ENCODE peak calls at places on chromosomes 1 and 21, in five cellular contexts. G is adrenal gland, X is foreskin fibroblast, Y is Calu3, M is GM23338. W is an unnamed sample.
A peak's percentile ranks its signal among the peaks of the same experiment; 100 is the strongest.

GRCh38 chr1:5905431-5905830 is 86.8 kb downstream of the NPHP4 start:
- DNase-seq in G (no peak), X (no peak), Y (no peak), M (no peak), W (no peak)

GRCh38 chr1:215405211-215405610 is 161.9 kb upstream of the KCTD3 start:
- DNase-seq in G (no peak), X (no peak), Y (no peak), M (no peak), W (no peak)

GRCh38 chr21:29318354-29318753 is 19.6 kb downstream of the BACH1 start:
- DNase-seq in G (no peak), X (peak; percentile 53), Y (peak; percentile 13), M (no peak), W (no peak)

GRCh38 chr1:224733021-224733911 is 117.1 kb downstream of the CNIH3 start:
- DNase-seq in G (no peak), X (peak; percentile 59), Y (peak; percentile 7), M (no peak), W (no peak)

GRCh38 chr1:113615425-113615824 is 143.9 kb downstream of the PHTF1 start:
- DNase-seq in G (no peak), X (peak; percentile 43), Y (no peak), M (no peak), W (no peak)

GRCh38 chr1:17314491-17314971 is 6.5 kb downstream of the PADI4 start:
- DNase-seq in G (no peak), X (peak; percentile 9), Y (no peak), M (no peak), W (peak; percentile 75)

GRCh38 chr21:29075706-29076447 is 2.4 kb upstream of the CCT8 start:
- DNase-seq in G (no peak), X (no peak), Y (no peak), M (no peak), W (no peak)

GRCh38 chr1:92944901-92945747 is 16.1 kb downstream of the DIPK1A start:
- DNase-seq in G (no peak), X (no peak), Y (no peak), M (peak; percentile 56), W (no peak)

GRCh38 chr21:32772281-32773047 is 909 bp upstream of the PAXBP1 start:
- DNase-seq in G (peak; percentile 51), X (peak; percentile 36), Y (peak; percentile 7), M (peak; percentile 8), W (no peak)

GRCh38 chr1:228006034-228006792 is 585 bp upstream of the WNT3A start:
- DNase-seq in G (no peak), X (no peak), Y (no peak), M (peak; percentile 56), W (no peak)

GRCh38 chr1:156582388-156583022 is 3.0 kb downstream of the TTC24 start:
- DNase-seq in G (no peak), X (no peak), Y (no peak), M (no peak), W (no peak)

GRCh38 chr1:228097333-228098081 is 5.6 kb downstream of the C1orf35 start:
- DNase-seq in G (peak; percentile 34), X (no peak), Y (no peak), M (no peak), W (peak; percentile 86)

GRCh38 chr1:98344726-98345125 is 316.8 kb upstream of the SNX7 start:
- DNase-seq in G (no peak), X (no peak), Y (no peak), M (no peak), W (no peak)

GRCh38 chr21:15282666-15283065 is 217.9 kb upstream of the NRIP1 start:
- DNase-seq in G (no peak), X (no peak), Y (no peak), M (no peak), W (no peak)

GRCh38 chr1:200351826-200352549 is 57.8 kb downstream of the ZNF281 start:
- DNase-seq in G (no peak), X (peak; percentile 93), Y (no peak), M (no peak), W (no peak)

GRCh38 chr1:92194516-92194915 is 23.2 kb upstream of the C1orf146 start:
- DNase-seq in G (no peak), X (no peak), Y (no peak), M (no peak), W (no peak)

GRCh38 chr1:151146416-151147131 is at the start of gene SEMA6C:
- DNase-seq in G (peak; percentile 93), X (peak; percentile 98), Y (peak; percentile 97), M (peak; percentile 96), W (peak; percentile 98)

GRCh38 chr1:3717041-3717714 is 35.1 kb upstream of the CCDC27 start:
- DNase-seq in G (no peak), X (no peak), Y (no peak), M (no peak), W (no peak)

GRCh38 chr1:167344112-167344511 is 123.4 kb downstream of the POU2F1 start:
- DNase-seq in G (no peak), X (peak; percentile 56), Y (no peak), M (no peak), W (no peak)

GRCh38 chr1:246113555-246114095 is 393.5 kb downstream of the SMYD3 start:
- DNase-seq in G (no peak), X (no peak), Y (no peak), M (no peak), W (no peak)

GRCh38 chr1:233326995-233327937 is at the start of gene MAP3K21:
- DNase-seq in G (peak; percentile 96), X (peak; percentile 49), Y (peak; percentile 100), M (peak; percentile 98), W (no peak)

GRCh38 chr1:170790651-170791071 is 126.7 kb downstream of the PRRX1 start:
- DNase-seq in G (no peak), X (peak; percentile 77), Y (no peak), M (no peak), W (no peak)

GRCh38 chr1:208757846-208758245 is 513.7 kb upstream of the PLXNA2 start:
- DNase-seq in G (no peak), X (peak; percentile 74), Y (no peak), M (no peak), W (no peak)

GRCh38 chr1:12201343-12202189 is 28.3 kb upstream of the VPS13D start:
- DNase-seq in G (no peak), X (no peak), Y (no peak), M (no peak), W (no peak)

GRCh38 chr1:216221260-216221700 is 202.0 kb downstream of the USH2A start:
- DNase-seq in G (peak; percentile 53), X (peak; percentile 76), Y (peak; percentile 71), M (peak; percentile 89), W (no peak)

GRCh38 chr21:39669485-39669884 is 56.7 kb downstream of the B3GALT5 start:
- DNase-seq in G (no peak), X (no peak), Y (no peak), M (no peak), W (no peak)

GRCh38 chr1:235403598-235403997 is 36.4 kb downstream of the TBCE start:
- DNase-seq in G (no peak), X (no peak), Y (no peak), M (no peak), W (no peak)

GRCh38 chr1:168476588-168477379 is 67.0 kb downstream of the XCL2 start:
- DNase-seq in G (no peak), X (no peak), Y (no peak), M (peak; percentile 32), W (no peak)

GRCh38 chr21:37073417-37074194 is 552 bp downstream of the TTC3 start:
- DNase-seq in G (peak; percentile 68), X (peak; percentile 61), Y (peak; percentile 20), M (no peak), W (peak; percentile 93)

GRCh38 chr1:240254778-240255291 is 163.2 kb downstream of the FMN2 start:
- DNase-seq in G (no peak), X (no peak), Y (no peak), M (peak; percentile 41), W (peak; percentile 72)

GRCh38 chr21:43208561-43209332 is 39.9 kb downstream of the CRYAA start:
- DNase-seq in G (peak; percentile 19), X (no peak), Y (no peak), M (no peak), W (no peak)

GRCh38 chr21:43209575-43210453 is 41.0 kb downstream of the CRYAA start:
- DNase-seq in G (peak; percentile 94), X (no peak), Y (peak; percentile 28), M (no peak), W (no peak)

GRCh38 chr21:43207868-43208267 is 39.1 kb downstream of the CRYAA start:
- DNase-seq in G (peak; percentile 17), X (no peak), Y (no peak), M (no peak), W (no peak)

GRCh38 chr21:43210454-43211084 is 41.8 kb downstream of the CRYAA start:
- DNase-seq in G (peak; percentile 32), X (no peak), Y (no peak), M (no peak), W (no peak)

GRCh38 chr21:43211085-43212071 is 42.6 kb downstream of the CRYAA start:
- DNase-seq in G (peak; percentile 81), X (no peak), Y (peak; percentile 24), M (peak; percentile 63), W (no peak)
- TF ChIP-seq CTCF in G (peak; percentile 12), X (no peak), Y (no peak), M (peak; percentile 60), W (peak; percentile 64)

DNA sequence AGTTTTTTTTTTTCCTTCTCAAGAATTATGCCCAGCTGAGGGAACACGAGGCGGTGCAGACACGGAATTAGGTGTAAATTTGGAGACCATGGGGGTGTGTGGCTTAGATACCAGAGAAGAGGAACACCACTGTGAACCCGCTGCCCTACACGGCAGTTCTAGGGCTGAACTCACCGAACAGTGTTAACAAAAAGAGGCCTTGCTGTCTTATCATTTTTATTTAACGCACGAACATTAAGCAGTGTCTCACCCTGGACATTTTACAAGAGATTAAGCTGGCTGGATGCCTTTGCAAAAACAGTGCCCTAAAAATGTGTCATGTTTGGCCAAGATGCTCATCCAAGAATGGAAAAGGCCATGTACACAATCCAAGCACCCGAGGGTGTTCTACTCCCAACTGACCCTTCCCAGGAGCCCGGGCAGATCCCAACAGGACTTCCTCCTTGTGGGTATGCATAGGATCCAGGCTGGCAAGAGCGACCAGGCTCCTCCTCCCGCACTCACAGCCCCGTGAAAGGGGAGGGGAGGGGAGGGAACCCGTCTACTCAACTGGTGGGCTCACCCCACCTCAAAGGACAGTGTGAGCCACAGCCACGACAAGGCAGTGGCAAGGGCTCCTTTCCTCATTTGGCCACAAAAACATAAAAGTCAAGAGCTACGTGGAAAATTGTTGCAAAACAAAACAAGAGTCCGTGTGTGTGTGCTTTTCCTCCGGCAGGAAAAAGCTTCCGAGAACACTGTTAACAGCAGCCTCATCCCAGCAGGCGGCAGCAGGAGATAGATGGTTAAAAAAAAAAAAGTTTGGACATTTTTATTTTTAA is 20.3 kb downstream of the C2CD2 start:
- DNase-seq in G (peak; percentile 60), X (peak; percentile 78), Y (no peak), M (no peak), W (no peak)
- TF ChIP-seq CTCF in G (no peak), X (peak; percentile 37), Y (no peak), M (no peak), W (peak; percentile 76)

GRCh38 chr1:67489643-67490042 is 59.4 kb upstream of the SERBP1 start:
- DNase-seq in G (no peak), X (peak; percentile 20), Y (no peak), M (peak; percentile 47), W (no peak)
- TF ChIP-seq CTCF in G (no peak), X (no peak), Y (no peak), M (peak; percentile 80), W (peak; percentile 77)

DNA sequence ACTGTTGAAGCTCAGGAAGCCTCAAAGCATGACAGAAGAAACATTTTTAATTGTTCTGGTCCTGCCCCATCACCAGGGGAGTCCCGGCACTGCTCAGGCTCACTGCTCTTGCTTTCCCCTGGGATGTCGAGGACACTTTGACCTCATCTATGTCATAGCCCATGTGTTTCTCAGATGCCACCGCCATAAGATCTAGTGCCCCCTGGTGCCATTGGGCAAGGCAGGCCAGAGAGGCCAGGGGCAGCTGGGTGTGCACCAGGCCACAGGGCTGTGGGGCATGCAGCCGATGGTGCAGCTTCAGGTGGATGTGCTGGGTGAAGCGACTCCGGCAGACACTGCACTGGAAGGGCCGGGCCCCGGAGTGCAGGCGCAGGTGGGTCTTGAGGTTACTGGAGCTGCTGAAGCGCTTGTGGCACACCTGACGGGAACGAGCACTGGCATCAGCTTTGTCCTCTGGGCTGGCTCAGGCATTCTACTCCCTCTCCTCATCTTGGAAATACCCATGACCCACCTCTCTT is 7.7 kb upstream of the CRYBG2 start:
- DNase-seq in G (no peak), X (no peak), Y (no peak), M (no peak), W (no peak)
- TF ChIP-seq CTCF in G (no peak), X (no peak), Y (no peak), M (peak; percentile 28), W (no peak)

W was measured in chondrocyte.